ENCODE peak calls at places on chromosome 1, in ten cellular contexts. T is AG04450; G is IMR-90; A is ovary; B is upper lobe of right lung; F is pancreas; S is cardiac muscle cell; H is breast epithelium; J is CD8-positive, alpha-beta T cell; Q is CD8-positive, alpha-beta memory T cell. R is an unnamed sample.

GRCh38 chr1:16006552-16007485 is 2.8 kb downstream of the SRARP start:
- DNase-seq in T (no peak), G (peak; percentile 18), A (peak; percentile 34), B (no peak), F (no peak), S (no peak), H (no peak), J (no peak), Q (no peak), R (no peak)

GRCh38 chr1:22919341-22920025 is 53.2 kb downstream of the LACTBL1 start:
- DNase-seq in T (no peak), G (peak; percentile 26), A (no peak), B (no peak), F (no peak), S (no peak), H (no peak), J (no peak), Q (no peak), R (no peak)

GRCh38 chr1:152000989-152001630 is 7.5 kb upstream of the S100A10 start:
- DNase-seq in T (no peak), G (no peak), A (no peak), B (no peak), F (no peak), S (no peak), H (no peak), J (no peak), Q (no peak), R (no peak)

GRCh38 chr1:178727014-178727895 is 2.2 kb downstream of the RALGPS2 start:
- DNase-seq in T (no peak), G (no peak), A (peak; percentile 57), B (no peak), F (no peak), S (peak; percentile 22), H (no peak), J (no peak), Q (no peak), R (no peak)

GRCh38 chr1:9902060-9902452 is 8.0 kb downstream of the CTNNBIP1 start:
- DNase-seq in T (no peak), G (no peak), A (no peak), B (no peak), F (peak; percentile 47), S (no peak), H (no peak), J (no peak), Q (no peak), R (no peak)

GRCh38 chr1:162343472-162343871 is 33.2 kb downstream of the SPATA46 start:
- DNase-seq in T (no peak), G (no peak), A (no peak), B (no peak), F (no peak), S (no peak), H (no peak), J (no peak), Q (no peak), R (no peak)

GRCh38 chr1:158039380-158039779 is 45.9 kb downstream of the KIRREL1 start:
- DNase-seq in T (no peak), G (peak; percentile 40), A (no peak), B (no peak), F (no peak), S (no peak), H (no peak), J (no peak), Q (no peak), R (no peak)

GRCh38 chr1:215018555-215018954 is 64.0 kb upstream of the KCNK2 start:
- DNase-seq in T (peak; percentile 60), G (peak; percentile 98), A (no peak), B (no peak), F (no peak), S (no peak), H (no peak), J (no peak), Q (no peak), R (no peak)

DNA sequence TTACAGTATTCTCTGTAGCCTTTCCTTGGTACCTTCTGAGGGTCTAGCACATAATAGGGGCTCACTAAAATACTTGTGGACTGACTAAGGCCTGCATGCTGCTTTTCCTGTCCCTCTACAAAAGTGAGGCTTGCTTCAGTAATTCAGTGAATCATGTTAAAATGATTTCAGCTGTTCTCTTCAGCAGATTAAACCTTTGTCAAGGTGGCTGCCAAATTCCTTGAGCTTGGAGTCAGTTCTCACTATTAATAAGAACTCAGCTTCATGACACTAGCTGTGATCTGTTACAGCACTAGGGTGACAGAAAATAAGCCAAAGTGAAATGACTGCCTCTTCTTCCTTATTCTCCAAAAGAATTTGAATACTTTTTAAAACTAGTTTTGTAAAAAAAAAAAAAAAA is 128.8 kb downstream of the KCNN3 start:
- DNase-seq in T (no peak), G (peak; percentile 17), A (no peak), B (no peak), F (no peak), S (no peak), H (no peak), J (no peak), Q (no peak), R (no peak)
- H3K27me3 ChIP-seq in T (peaks cover 45% of the 10 kb centered on the region), G (peaks cover 40% of the 10 kb centered on the region), A (no peaks in the 10 kb centered on the region), B (no peaks in the 10 kb centered on the region), F (no peaks in the 10 kb centered on the region), S (no peaks in the 10 kb centered on the region), H (no peaks in the 10 kb centered on the region), J (no peaks in the 10 kb centered on the region), Q (no peaks in the 10 kb centered on the region), R (no peaks in the 10 kb centered on the region)

GRCh38 chr1:76474922-76475321 is 392.4 kb upstream of the ST6GALNAC5 start:
- DNase-seq in T (no peak), G (no peak), A (no peak), B (no peak), F (no peak), S (no peak), H (no peak), J (no peak), Q (no peak), R (no peak)

GRCh38 chr1:76482272-76482671 is 385.0 kb upstream of the ST6GALNAC5 start:
- DNase-seq in T (no peak), G (no peak), A (no peak), B (no peak), F (no peak), S (no peak), H (no peak), J (no peak), Q (no peak), R (no peak)

DNA sequence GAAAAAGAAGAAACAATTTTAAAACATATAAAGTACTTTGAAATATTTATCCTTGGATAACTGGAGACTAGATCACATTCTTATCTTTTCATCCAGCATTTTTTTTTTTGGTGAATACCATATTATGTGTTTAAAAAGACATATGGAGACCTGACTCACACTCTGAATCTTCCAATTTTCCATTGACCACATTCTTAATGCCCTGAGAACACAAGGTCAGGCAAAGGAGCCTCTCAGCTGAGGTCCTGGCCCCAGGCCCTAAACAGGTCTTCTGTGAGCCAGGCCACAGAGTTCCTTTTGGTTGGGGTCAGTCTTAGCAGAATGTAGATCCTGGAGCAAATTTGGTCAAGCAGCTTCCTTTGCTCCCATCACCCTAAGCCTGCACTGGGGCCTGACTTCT is 390.1 kb upstream of the ST6GALNAC5 start:
- DNase-seq in T (no peak), G (no peak), A (no peak), B (no peak), F (no peak), S (no peak), H (no peak), J (no peak), Q (no peak), R (no peak)
- H3K27ac ChIP-seq in T (no peak overlapping the region), G (no peak overlapping the region), A (no peak overlapping the region), B (no peak overlapping the region), F (no peak overlapping the region), S (no peak overlapping the region), H (no peak overlapping the region), J (no peak overlapping the region), Q (no peak overlapping the region), R (no peak overlapping the region)

DNA sequence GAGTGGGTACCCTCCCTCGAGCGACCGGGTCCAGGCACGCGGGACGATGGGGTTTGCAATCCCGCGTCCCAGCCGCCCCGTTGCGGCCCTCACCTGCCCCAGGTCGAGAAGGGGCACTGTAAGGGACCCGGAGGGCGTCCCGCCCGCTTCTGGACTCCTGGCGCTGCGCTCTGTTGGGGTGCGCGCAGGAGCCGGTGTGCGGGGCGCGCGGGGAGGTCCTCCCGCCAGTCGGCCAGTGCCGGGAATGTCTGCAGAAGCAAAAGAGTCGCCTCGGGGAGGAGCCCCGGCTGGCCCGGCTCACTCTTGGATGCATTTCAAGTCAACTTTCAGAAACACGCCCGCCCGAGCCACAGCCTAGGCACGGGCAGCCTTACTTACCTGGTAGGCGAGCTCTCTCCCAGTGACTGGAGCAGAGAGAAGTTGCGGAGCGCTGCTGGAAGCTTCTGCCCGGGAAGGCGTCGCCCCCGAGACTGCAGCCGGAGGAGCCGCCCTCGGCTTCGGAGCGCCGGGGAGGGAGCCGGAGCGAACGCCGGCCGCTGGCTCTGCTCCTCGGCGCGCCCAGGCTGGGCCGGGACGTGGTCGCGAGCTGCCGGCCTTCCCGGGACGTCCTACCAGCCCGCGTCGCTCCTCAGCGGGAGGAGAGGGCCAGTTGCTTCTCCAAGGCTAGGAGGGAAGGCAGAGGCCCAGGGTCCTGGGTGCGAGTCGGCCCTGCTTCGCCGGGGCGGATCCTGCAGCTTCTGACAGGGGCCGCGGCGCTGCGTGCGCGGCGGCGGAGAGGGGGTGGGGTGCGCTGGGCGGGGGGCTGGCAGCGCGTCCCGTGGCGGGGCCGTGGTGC is at the start of gene LMX1A:
- DNase-seq in T (no peak), G (no peak), A (no peak), B (no peak), F (peak; percentile 60), S (no peak), H (no peak), J (no peak), Q (no peak), R (no peak)
- H3K27me3 ChIP-seq in T (peaks cover 60% of the 10 kb centered on the region), G (peaks cover 56% of the 10 kb centered on the region), A (no peaks in the 10 kb centered on the region), B (peaks cover 93% of the 10 kb centered on the region), F (no peaks in the 10 kb centered on the region), S (peaks cover 100% of the 10 kb centered on the region), H (peaks cover 6% of the 10 kb centered on the region), J (no peaks in the 10 kb centered on the region), Q (peaks cover 30% of the 10 kb centered on the region), R (peaks cover 83% of the 10 kb centered on the region)

GRCh38 chr1:220787069-220787614 is 429 bp downstream of the MTARC1 start:
- DNase-seq in T (no peak), G (no peak), A (peak; percentile 49), B (peak; percentile 84), F (peak; percentile 78), S (no peak), H (no peak), J (no peak), Q (no peak), R (no peak)

GRCh38 chr1:220788146-220788545 is 1.4 kb downstream of the MTARC1 start:
- DNase-seq in T (no peak), G (no peak), A (no peak), B (no peak), F (no peak), S (no peak), H (no peak), J (no peak), Q (no peak), R (no peak)

GRCh38 chr1:220785166-220786056 is 1.3 kb upstream of the MTARC1 start:
- DNase-seq in T (no peak), G (no peak), A (no peak), B (no peak), F (no peak), S (no peak), H (no peak), J (no peak), Q (no peak), R (no peak)

GRCh38 chr1:220786057-220786336 is 716 bp upstream of the MTARC1 start:
- DNase-seq in T (no peak), G (no peak), A (no peak), B (peak; percentile 74), F (no peak), S (no peak), H (no peak), J (no peak), Q (no peak), R (no peak)

DNA sequence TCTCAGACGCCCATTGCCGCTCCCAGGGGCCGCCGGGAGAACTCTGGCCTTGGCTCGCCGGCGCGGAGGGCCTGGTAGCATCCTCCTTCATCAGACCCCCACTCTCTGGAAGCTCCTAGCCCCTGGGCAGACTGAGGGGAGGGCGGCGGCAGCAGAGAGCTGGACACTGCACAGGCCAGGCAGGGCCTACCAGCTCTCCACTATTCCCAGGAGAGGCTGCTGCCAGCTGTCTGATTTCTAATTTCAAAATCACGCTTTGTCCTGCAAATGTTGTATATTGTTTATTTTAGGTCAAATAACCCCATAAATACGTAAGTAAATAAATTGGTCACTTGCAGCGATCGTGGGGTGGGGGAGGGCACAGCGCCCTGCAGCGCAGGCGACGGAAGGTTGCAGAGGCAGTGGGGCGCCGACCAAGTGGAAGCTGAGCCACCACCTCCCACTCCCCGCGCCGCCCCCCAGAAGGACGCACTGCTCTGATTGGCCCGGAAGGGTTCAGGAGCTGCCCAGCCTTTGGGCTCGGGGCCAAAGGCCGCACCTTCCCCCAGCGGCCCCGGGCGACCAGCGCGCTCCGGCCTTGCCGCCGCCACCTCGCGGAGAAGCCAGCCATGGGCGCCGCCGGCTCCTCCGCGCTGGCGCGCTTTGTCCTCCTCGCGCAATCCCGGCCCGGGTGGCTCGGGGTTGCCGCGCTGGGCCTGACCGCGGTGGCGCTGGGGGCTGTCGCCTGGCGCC is at the start of gene MTARC1:
- DNase-seq in T (no peak), G (no peak), A (peak; percentile 74), B (peak; percentile 89), F (peak; percentile 86), S (peak; percentile 90), H (no peak), J (no peak), Q (no peak), R (no peak)
- H3K27ac ChIP-seq in T (no peak within 1 kb of the TSS), G (no peak within 1 kb of the TSS), A (peak within 1 kb of the TSS; percentile 30), B (peak within 1 kb of the TSS; percentile 60), F (peak within 1 kb of the TSS; percentile 81), S (peak within 1 kb of the TSS; percentile 66), H (peak within 1 kb of the TSS; percentile 1), J (no peak within 1 kb of the TSS), Q (no peak within 1 kb of the TSS), R (no peak within 1 kb of the TSS)

R was measured in CD4-positive, alpha-beta T cell.